ENCODE peak calls at places on chromosome 10, in seven cellular contexts. O is IMR-90, S is suprapubic skin, P is Panc1, F is heart right ventricle, G is astrocyte of the spinal cord, J is colonic mucosa. X is an unnamed sample.

GRCh38 chr10:103595933-103596726 is 102.6 kb downstream of the NEURL1 start:
- DNase-seq in O (no peak), S (no peak), P (no peak), F (no peak), G (no peak), J (no peak), X (no peak)

GRCh38 chr10:11165591-11166543 is 148.2 kb downstream of the CELF2 start:
- DNase-seq in O (no peak), S (no peak), P (peak), F (peak), G (no peak), J (peak), X (peak)

GRCh38 chr10:119671381-119671780 is 20.2 kb downstream of the BAG3 start:
- DNase-seq in O (no peak), S (no peak), P (no peak), F (no peak), G (no peak), J (no peak), X (no peak)

GRCh38 chr10:109037978-109038377 is 885.3 kb downstream of the XPNPEP1 start:
- DNase-seq in O (no peak), S (no peak), P (no peak), F (no peak), G (no peak), J (no peak), X (no peak)

GRCh38 chr10:18099420-18099819 is 40.8 kb upstream of the CACNB2 start:
- DNase-seq in O (peak), S (no peak), P (no peak), F (no peak), G (peak), J (no peak), X (no peak)

GRCh38 chr10:49280001-49280408 is 19.0 kb upstream of the C10orf71 start:
- DNase-seq in O (peak), S (peak), P (no peak), F (no peak), G (peak), J (no peak), X (peak)

GRCh38 chr10:127278001-127278400 is 81.6 kb upstream of the INSYN2A start:
- DNase-seq in O (peak), S (no peak), P (no peak), F (no peak), G (peak), J (no peak), X (no peak)

GRCh38 chr10:84530724-84531325 is 202.4 kb downstream of the CCSER2 start:
- DNase-seq in O (no peak), S (no peak), P (no peak), F (no peak), G (no peak), J (no peak), X (no peak)

GRCh38 chr10:124646483-124647352 is 97.5 kb downstream of the FAM53B start:
- DNase-seq in O (peak), S (no peak), P (no peak), F (peak), G (peak), J (peak), X (peak)

GRCh38 chr10:94264085-94264484 is 98.7 kb downstream of the NOC3L start:
- DNase-seq in O (no peak), S (no peak), P (no peak), F (no peak), G (no peak), J (no peak), X (no peak)

GRCh38 chr10:78913219-78914059 is 155.3 kb upstream of the ZMIZ1 start:
- DNase-seq in O (no peak), S (no peak), P (no peak), F (no peak), G (no peak), J (peak), X (no peak)

GRCh38 chr10:127196227-127196954 is at the start of gene INSYN2A:
- DNase-seq in O (peak), S (no peak), P (no peak), F (peak), G (peak), J (peak), X (peak)

GRCh38 chr10:94092848-94093247 is 99.1 kb downstream of the PLCE1 start:
- DNase-seq in O (peak), S (no peak), P (no peak), F (no peak), G (peak), J (no peak), X (peak)

GRCh38 chr10:103600956-103601569 is 107.6 kb downstream of the NEURL1 start:
- DNase-seq in O (no peak), S (no peak), P (no peak), F (no peak), G (no peak), J (no peak), X (no peak)

GRCh38 chr10:117933036-117933435 is 113.7 kb downstream of the RAB11FIP2 start:
- DNase-seq in O (peak), S (no peak), P (no peak), F (no peak), G (no peak), J (no peak), X (no peak)

GRCh38 chr10:132363376-132363775 is 31.4 kb downstream of the LRRC27 start:
- DNase-seq in O (no peak), S (peak), P (no peak), F (no peak), G (no peak), J (no peak), X (no peak)

GRCh38 chr10:11020026-11020820 is 2.6 kb downstream of the CELF2 start:
- DNase-seq in O (no peak), S (no peak), P (no peak), F (no peak), G (no peak), J (no peak), X (no peak)

GRCh38 chr10:102831322-102832071 is 5.7 kb downstream of the CYP17A1 start:
- DNase-seq in O (peak), S (no peak), P (no peak), F (no peak), G (peak), J (no peak), X (no peak)

GRCh38 chr10:49285232-49285631 is 13.7 kb upstream of the C10orf71 start:
- DNase-seq in O (no peak), S (peak), P (no peak), F (no peak), G (no peak), J (no peak), X (peak)

GRCh38 chr10:95456486-95456885 is 104.7 kb downstream of the SORBS1 start:
- DNase-seq in O (no peak), S (no peak), P (no peak), F (no peak), G (no peak), J (no peak), X (no peak)

GRCh38 chr10:2948127-2948854 is 119.1 kb upstream of the PFKP start:
- DNase-seq in O (no peak), S (no peak), P (no peak), F (no peak), G (no peak), J (no peak), X (no peak)

GRCh38 chr10:59064116-59064707 is 112.2 kb upstream of the PHYHIPL start:
- DNase-seq in O (no peak), S (no peak), P (no peak), F (no peak), G (no peak), J (no peak), X (no peak)

GRCh38 chr10:117535045-117535751 is 7.3 kb upstream of the EMX2 start:
- DNase-seq in O (no peak), S (peak), P (no peak), F (no peak), G (no peak), J (no peak), X (no peak)

GRCh38 chr10:119502214-119502613 is 40.3 kb downstream of the RGS10 start:
- DNase-seq in O (no peak), S (no peak), P (no peak), F (no peak), G (no peak), J (no peak), X (no peak)

GRCh38 chr10:22681783-22682183 is 32.6 kb downstream of the PIP4K2A start:
- DNase-seq in O (peak), S (no peak), P (peak), F (no peak), G (peak), J (no peak), X (peak)

GRCh38 chr10:21527634-21528451 is 2.4 kb upstream of the SKIDA1 start:
- DNase-seq in O (peak), S (no peak), P (no peak), F (no peak), G (peak), J (no peak), X (peak)

GRCh38 chr10:112435013-112435619 is 11.6 kb downstream of the ZDHHC6 start:
- DNase-seq in O (peak), S (no peak), P (no peak), F (no peak), G (peak), J (no peak), X (peak)

GRCh38 chr10:32957341-32958084 is 517 bp downstream of the ITGB1 start:
- DNase-seq in O (no peak), S (peak), P (no peak), F (peak), G (no peak), J (peak), X (peak)

GRCh38 chr10:82091413-82091812 is 216.4 kb downstream of the NRG3 start:
- DNase-seq in O (no peak), S (no peak), P (no peak), F (no peak), G (no peak), J (no peak), X (no peak)

GRCh38 chr10:120586471-120586872 is 129.4 kb downstream of the PLPP4 start:
- DNase-seq in O (no peak), S (no peak), P (no peak), F (no peak), G (peak), J (no peak), X (peak)

GRCh38 chr10:103763374-103764202 is 91.8 kb downstream of the SH3PXD2A start:
- DNase-seq in O (peak), S (no peak), P (no peak), F (no peak), G (peak), J (no peak), X (no peak)

GRCh38 chr10:50614444-50615137 is 9.2 kb downstream of the SGMS1 start:
- DNase-seq in O (no peak), S (no peak), P (no peak), F (no peak), G (no peak), J (no peak), X (no peak)
- TF ChIP-seq CTCF in O (no peak), S (no peak), P (peak), F (no peak), G (peak), J (peak), X (peak)

GRCh38 chr10:51530540-51530939 is 168.9 kb downstream of the CSTF2T start:
- DNase-seq in O (no peak), S (no peak), P (no peak), F (peak), G (no peak), J (no peak), X (no peak)
- TF ChIP-seq CTCF in O (no peak), S (no peak), P (no peak), F (no peak), G (no peak), J (no peak), X (no peak)

GRCh38 chr10:5094265-5095205 is at the start of gene AKR1C3:
- DNase-seq in O (peak), S (no peak), P (no peak), F (no peak), G (peak), J (peak), X (peak)
- TF ChIP-seq CTCF in O (peak), S (peak), P (peak), F (peak), G (peak), J (peak), X (peak)

GRCh38 chr10:4316166-4316810 is 509.7 kb upstream of the AKR1E2 start:
- DNase-seq in O (peak), S (no peak), P (peak), F (peak), G (peak), J (no peak), X (peak)
- TF ChIP-seq CTCF in O (peak), S (no peak), P (peak), F (no peak), G (peak), J (no peak), X (peak)

GRCh38 chr10:42865716-42866114 is 83.1 kb downstream of the BMS1 start:
- DNase-seq in O (no peak), S (peak), P (no peak), F (no peak), G (no peak), J (no peak), X (no peak)

GRCh38 chr10:42868530-42868929 is 85.9 kb downstream of the BMS1 start:
- DNase-seq in O (no peak), S (no peak), P (no peak), F (no peak), G (no peak), J (no peak), X (no peak)

GRCh38 chr10:42866115-42866995 is 83.8 kb downstream of the BMS1 start:
- DNase-seq in O (peak), S (peak), P (no peak), F (peak), G (peak), J (peak), X (peak)

GRCh38 chr10:42867571-42867970 is 85.0 kb downstream of the BMS1 start:
- DNase-seq in O (no peak), S (no peak), P (no peak), F (no peak), G (no peak), J (no peak), X (no peak)

GRCh38 chr10:42864575-42864974 is 82.0 kb downstream of the BMS1 start:
- DNase-seq in O (peak), S (no peak), P (no peak), F (no peak), G (no peak), J (no peak), X (peak)
- TF ChIP-seq CTCF in O (peak), S (no peak), P (peak), F (no peak), G (peak), J (no peak), X (peak)

DNA sequence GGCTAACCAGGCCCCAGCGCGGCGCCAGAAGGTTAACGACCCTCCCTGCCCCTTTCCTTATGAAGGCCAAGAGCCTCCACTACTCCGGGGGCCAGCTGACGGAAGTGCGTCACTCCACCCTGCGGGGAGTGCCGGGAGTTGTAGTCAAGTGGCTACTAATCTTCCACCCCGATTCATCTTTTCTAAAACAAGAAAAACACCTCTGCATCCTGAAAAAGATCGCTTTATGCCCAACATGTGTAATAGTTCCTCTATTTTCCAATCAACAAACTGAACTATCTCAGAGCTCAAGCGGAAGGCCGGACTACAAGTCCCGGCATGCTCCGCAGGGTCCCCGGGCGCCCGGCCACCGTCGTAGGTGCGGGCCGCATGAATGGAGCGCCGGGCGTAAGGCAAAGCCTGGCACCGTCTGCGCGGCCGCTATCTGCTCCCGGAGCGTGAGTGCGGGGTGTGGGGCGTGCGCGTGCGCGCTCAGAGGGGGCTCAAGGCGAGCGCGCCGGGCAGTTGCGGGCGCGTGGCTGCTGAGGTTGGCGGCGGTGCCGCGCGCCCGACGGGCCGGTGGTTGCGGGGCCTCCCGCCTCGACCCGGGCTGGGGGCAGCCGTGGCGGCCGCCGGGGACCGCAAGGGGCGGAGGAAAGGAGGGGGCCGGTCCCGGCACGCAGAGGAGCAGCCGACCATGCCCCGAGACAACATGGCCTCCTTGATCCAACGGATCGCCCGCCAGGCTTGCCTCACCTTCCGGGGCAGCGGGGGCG is at the start of gene ADO:
- DNase-seq in O (peak), S (peak), P (peak), F (peak), G (peak), J (peak), X (peak)
- TF ChIP-seq CTCF in O (no peak), S (no peak), P (no peak), F (no peak), G (no peak), J (no peak), X (no peak)

DNA sequence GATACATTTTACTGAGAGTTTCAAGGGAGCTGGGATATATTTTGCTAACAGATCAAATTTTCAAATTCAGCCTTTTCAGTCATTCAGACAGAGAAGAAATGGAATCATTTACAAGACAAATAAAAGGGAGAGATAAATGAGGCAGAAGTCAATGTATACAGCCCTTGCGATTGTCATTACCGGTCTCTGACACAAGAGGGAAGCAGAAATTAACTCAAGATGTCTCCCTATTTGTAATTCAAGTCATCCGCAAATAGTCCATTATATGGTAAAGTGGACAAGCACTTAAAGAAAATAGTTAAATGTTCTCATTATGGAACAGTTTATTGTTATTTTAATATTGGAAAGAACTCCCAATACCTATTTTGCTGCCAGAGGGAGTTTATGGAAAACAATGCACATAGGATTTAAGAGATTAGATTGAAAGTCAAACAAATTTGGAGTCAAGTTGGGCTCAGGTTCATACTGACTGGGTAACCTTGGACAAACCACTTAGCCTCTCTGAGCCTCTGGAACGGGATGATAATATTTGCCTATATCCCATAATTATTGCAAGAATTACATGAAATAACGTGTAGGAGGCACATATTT is 89.3 kb upstream of the PRKCQ start:
- DNase-seq in O (peak), S (no peak), P (peak), F (no peak), G (peak), J (peak), X (peak)
- TF ChIP-seq CTCF in O (peak), S (no peak), P (peak), F (peak), G (peak), J (peak), X (peak)